ENCODE peak calls at places on chromosomes 3 and 15, in eight cellular contexts. R is psoas muscle, T is right lobe of liver, P is ovary, I is AG04450, U is neural progenitor cell, J is fibroblast of lung, N is uterus. M is an unnamed sample.

GRCh38 chr3:8848696-8849131 is 79.3 kb upstream of the OXTR start:
- DNase-seq in R (no peak), T (no peak), P (no peak), I (no peak), U (no peak), J (peak; percentile 83), N (no peak), M (no peak)

GRCh38 chr3:50617096-50617791 is at the start of gene MAPKAPK3:
- DNase-seq in R (peak; percentile 69), T (no peak), P (peak; percentile 73), I (no peak), U (peak; percentile 75), J (no peak), N (no peak), M (no peak)

GRCh38 chr3:171349392-171349791 is 110.8 kb downstream of the TNIK start:
- DNase-seq in R (no peak), T (no peak), P (no peak), I (no peak), U (no peak), J (peak; percentile 41), N (no peak), M (no peak)

GRCh38 chr15:40958723-40959122 is 5.5 kb downstream of the CHAC1 start:
- DNase-seq in R (no peak), T (no peak), P (no peak), I (no peak), U (no peak), J (no peak), N (no peak), M (no peak)

GRCh38 chr3:119219069-119219468 is 21.6 kb downstream of the B4GALT4 start:
- DNase-seq in R (no peak), T (no peak), P (no peak), I (no peak), U (no peak), J (no peak), N (no peak), M (no peak)

GRCh38 chr15:34795267-34796081 is at the start of gene ACTC1:
- DNase-seq in R (peak; percentile 76), T (no peak), P (peak; percentile 31), I (no peak), U (peak; percentile 74), J (peak; percentile 67), N (peak; percentile 54), M (peak; percentile 11)

GRCh38 chr15:90902996-90903732 is at the start of gene MAN2A2:
- DNase-seq in R (peak; percentile 71), T (peak; percentile 95), P (peak; percentile 63), I (no peak), U (peak; percentile 73), J (peak; percentile 55), N (peak; percentile 44), M (no peak)

GRCh38 chr15:63049747-63050439 is 7.3 kb downstream of the TPM1 start:
- DNase-seq in R (no peak), T (no peak), P (no peak), I (no peak), U (no peak), J (no peak), N (no peak), M (no peak)

GRCh38 chr15:40266828-40267304 is 16.0 kb downstream of the ANKRD63 start:
- DNase-seq in R (no peak), T (no peak), P (peak; percentile 75), I (peak; percentile 57), U (no peak), J (peak; percentile 96), N (peak; percentile 94), M (peak; percentile 51)

GRCh38 chr3:45687828-45688193 is 1.4 kb upstream of the SACM1L start:
- DNase-seq in R (no peak), T (no peak), P (no peak), I (no peak), U (no peak), J (no peak), N (no peak), M (no peak)

GRCh38 chr15:26888761-26889160 is 21.9 kb downstream of the GABRA5 start:
- DNase-seq in R (no peak), T (no peak), P (no peak), I (no peak), U (no peak), J (no peak), N (no peak), M (no peak)

GRCh38 chr15:86644319-86644718 is 564.6 kb downstream of the AGBL1 start:
- DNase-seq in R (no peak), T (no peak), P (no peak), I (no peak), U (no peak), J (no peak), N (no peak), M (no peak)

GRCh38 chr3:38000965-38001455 is 10.4 kb downstream of the VILL start:
- DNase-seq in R (no peak), T (no peak), P (no peak), I (no peak), U (no peak), J (no peak), N (peak; percentile 10), M (no peak)

GRCh38 chr3:72627276-72627675 is 221.0 kb downstream of the SHQ1 start:
- DNase-seq in R (no peak), T (no peak), P (no peak), I (no peak), U (no peak), J (no peak), N (no peak), M (no peak)

GRCh38 chr3:106862067-106862466 is 515.2 kb upstream of the CCDC54 start:
- DNase-seq in R (no peak), T (no peak), P (no peak), I (no peak), U (no peak), J (peak; percentile 76), N (no peak), M (no peak)
- TF ChIP-seq CTCF in R (no peak), T (no peak), P (peak; percentile 13), I (peak; percentile 50), U (peak; percentile 11), J (peak; percentile 25), N (no peak), M (no peak)

GRCh38 chr15:100336061-100336460 is 5.7 kb downstream of the ADAMTS17 start:
- DNase-seq in R (no peak), T (no peak), P (no peak), I (no peak), U (peak; percentile 8), J (no peak), N (no peak), M (no peak)

GRCh38 chr15:100335335-100335999 is 6.3 kb downstream of the ADAMTS17 start:
- DNase-seq in R (no peak), T (no peak), P (no peak), I (no peak), U (peak; percentile 1), J (no peak), N (no peak), M (no peak)

GRCh38 chr15:100338247-100338646 is 3.5 kb downstream of the ADAMTS17 start:
- DNase-seq in R (no peak), T (no peak), P (no peak), I (no peak), U (no peak), J (no peak), N (no peak), M (no peak)

GRCh38 chr15:100338971-100339444 is 2.8 kb downstream of the ADAMTS17 start:
- DNase-seq in R (peak; percentile 49), T (peak; percentile 69), P (peak; percentile 72), I (no peak), U (peak; percentile 87), J (peak; percentile 79), N (peak; percentile 64), M (no peak)

DNA sequence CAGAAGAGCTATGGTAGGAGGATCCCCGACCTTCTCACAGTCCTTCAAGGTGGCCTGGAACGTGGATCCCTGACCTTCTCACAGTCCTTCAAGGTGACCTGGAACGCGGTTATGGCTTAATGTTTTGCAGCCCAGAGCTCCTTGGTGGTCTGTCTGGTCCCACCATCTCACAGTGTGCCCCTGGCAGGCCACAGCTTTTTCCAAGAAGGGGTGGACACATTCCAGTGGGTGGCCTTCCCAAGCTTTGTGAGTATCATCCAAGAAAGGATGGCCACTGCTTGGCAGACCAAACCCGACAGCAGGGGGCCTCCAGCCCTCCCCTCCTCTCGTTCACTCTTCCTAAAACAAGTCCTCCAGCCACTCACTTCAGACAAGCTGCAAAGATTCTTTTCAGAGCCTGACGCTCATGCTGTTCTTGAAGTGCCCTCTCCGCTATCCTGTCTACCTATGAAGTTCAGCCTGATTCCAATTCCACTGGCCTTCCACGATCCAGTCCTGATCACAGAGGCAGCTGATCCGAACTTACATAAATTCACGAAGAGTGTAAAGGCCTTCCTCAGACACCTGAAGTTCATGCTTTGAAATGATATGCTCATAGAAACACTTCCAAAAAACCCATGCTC is 4.2 kb downstream of the ADAMTS17 start:
- DNase-seq in R (no peak), T (no peak), P (no peak), I (no peak), U (no peak), J (no peak), N (no peak), M (no peak)
- H3K27ac ChIP-seq in R (no peak overlapping the region), T (no peak overlapping the region), P (no peak overlapping the region), I (no peak overlapping the region), U (no peak overlapping the region), J (no peak overlapping the region), N (no peak overlapping the region), M (no peak overlapping the region)

DNA sequence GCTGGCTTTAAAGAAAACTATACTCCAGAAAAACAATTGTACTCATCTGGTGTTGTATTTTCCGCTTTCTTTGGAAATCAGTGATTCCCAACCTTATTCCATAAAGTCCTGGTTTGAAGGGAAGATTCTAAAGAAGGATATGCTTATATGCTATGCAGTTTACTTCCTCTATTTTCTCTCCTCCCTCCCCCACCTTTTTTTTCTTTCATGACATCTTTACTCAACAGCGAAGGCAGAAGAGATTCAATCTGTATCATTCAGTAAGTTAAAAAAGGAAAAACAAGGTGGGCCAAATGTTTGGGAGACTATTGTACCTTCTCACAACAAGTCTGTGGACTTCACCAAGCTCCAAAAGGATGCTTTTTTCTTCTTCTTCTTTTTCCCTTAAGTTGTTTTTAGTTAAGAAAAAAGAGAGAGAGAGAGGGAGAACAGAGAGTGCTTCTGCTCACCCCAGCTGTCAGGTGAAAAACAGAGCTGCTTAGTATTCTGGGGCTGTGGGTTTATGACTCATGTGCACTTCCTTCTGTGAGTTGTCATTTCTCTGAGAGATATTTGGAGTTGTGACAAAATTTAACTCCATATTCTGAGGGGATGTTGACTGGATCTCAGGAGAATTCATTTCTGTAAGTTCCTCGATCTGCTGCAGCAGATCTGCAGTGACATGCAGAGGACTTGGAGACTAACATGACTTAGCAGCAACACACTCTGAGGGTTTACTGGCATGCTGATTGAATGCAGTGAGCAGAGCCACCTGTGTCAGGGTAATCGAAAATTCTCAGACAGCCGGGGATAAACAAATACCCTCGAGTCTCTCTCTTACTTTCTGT is 70.7 kb downstream of the SSR3 start:
- DNase-seq in R (no peak), T (no peak), P (no peak), I (no peak), U (no peak), J (peak; percentile 93), N (peak; percentile 46), M (no peak)
- H3K4me3 ChIP-seq in R (no peak overlapping the region), T (no peak overlapping the region), P (no peak overlapping the region), I (no peak overlapping the region), U (no peak overlapping the region), J (no peak overlapping the region), N (no peak overlapping the region), M (peak overlapping the region; percentile 3)

DNA sequence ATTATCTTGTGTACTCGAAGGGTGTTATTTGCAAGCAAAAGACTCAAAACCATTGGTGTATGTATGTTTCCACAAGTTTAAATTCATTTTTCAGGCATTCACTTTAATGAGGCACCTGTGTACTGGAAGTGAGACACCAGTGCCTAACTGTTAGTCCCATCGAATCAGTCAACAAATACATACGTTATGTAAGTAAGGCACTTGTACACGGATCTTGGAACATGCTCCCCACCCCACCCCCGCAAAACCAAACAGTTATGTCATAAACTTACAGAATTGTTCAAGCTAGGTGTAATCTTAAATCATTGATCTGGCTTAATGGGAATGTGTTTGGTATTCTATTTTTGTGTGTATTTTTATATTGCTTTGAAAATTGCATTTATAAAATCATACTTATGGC is 17.1 kb downstream of the LRRC28 start:
- DNase-seq in R (no peak), T (peak; percentile 56), P (no peak), I (no peak), U (no peak), J (no peak), N (no peak), M (no peak)
- TF ChIP-seq CTCF in R (no peak), T (no peak), P (no peak), I (no peak), U (no peak), J (no peak), N (no peak), M (no peak)

M was measured in thoracic aorta.